ENCODE peak calls at places on chromosomes 3 and 15, in four cellular contexts. N is HEK293T, E is HepG2, T is GM12878. G is an unnamed sample.

GRCh38 chr15:76161153-76162049 is 101.6 kb downstream of the TMEM266 start:
- DNase-seq in E (no peak), T (no peak), N (no peak), G (no peak)

GRCh38 chr3:78875851-78876250 is 891.9 kb downstream of the ROBO1 start:
- DNase-seq in T (no peak), E (no peak), N (no peak), G (no peak)

GRCh38 chr3:134699721-134700120 is 48.9 kb upstream of the KY start:
- DNase-seq in E (no peak), N (no peak), T (no peak), G (no peak)

GRCh38 chr15:57353317-57353804 is 22.9 kb upstream of the CGNL1 start:
- DNase-seq in N (no peak), E (no peak), T (no peak), G (no peak)

GRCh38 chr3:132721479-132722164 is 587 bp downstream of the NPHP3 start:
- DNase-seq in T (no peak), E (peak), N (peak), G (no peak)

GRCh38 chr15:101437618-101438481 is 51.7 kb downstream of the PCSK6 start:
- DNase-seq in E (no peak), T (no peak), N (no peak), G (no peak)

GRCh38 chr3:55622116-55622515 is 135.0 kb upstream of the WNT5A start:
- DNase-seq in E (no peak), T (no peak), N (no peak), G (no peak)

GRCh38 chr3:132228923-132229322 is 88.3 kb upstream of the ACP3 start:
- DNase-seq in T (no peak), N (no peak), E (no peak), G (no peak)

GRCh38 chr3:7461202-7461825 is 600.4 kb downstream of the GRM7 start:
- DNase-seq in N (no peak), E (no peak), T (no peak), G (no peak)

GRCh38 chr3:54857343-54857742 is 70.5 kb downstream of the LRTM1 start:
- DNase-seq in N (no peak), T (no peak), E (no peak), G (no peak)

GRCh38 chr3:98536456-98537017 is 4.8 kb downstream of the GPR15 start:
- DNase-seq in T (peak), N (no peak), E (no peak), G (no peak)

GRCh38 chr3:123740391-123740822 is 143.7 kb downstream of the MYLK start:
- DNase-seq in E (no peak), N (no peak), T (no peak), G (no peak)

GRCh38 chr15:71142780-71143179 is 27.5 kb downstream of the THSD4 start:
- DNase-seq in T (no peak), N (no peak), E (no peak), G (no peak)

GRCh38 chr3:149845570-149846244 is 32.7 kb downstream of the RNF13 start:
- DNase-seq in E (peak), T (no peak), N (no peak), G (no peak)

GRCh38 chr15:91077029-91077428 is 23.0 kb upstream of the SV2B start:
- DNase-seq in E (no peak), T (no peak), N (no peak), G (no peak)

GRCh38 chr3:52046186-52046913 is 10.0 kb downstream of the DUSP7 start:
- DNase-seq in N (no peak), T (no peak), E (no peak), G (no peak)

GRCh38 chr3:135887220-135887619 is 78.3 kb upstream of the PPP2R3A start:
- DNase-seq in E (no peak), T (no peak), N (no peak), G (no peak)

GRCh38 chr3:81291586-81291985 is 469.9 kb downstream of the GBE1 start:
- DNase-seq in N (no peak), E (no peak), T (no peak), G (no peak)

GRCh38 chr3:48023377-48023776 is 7.2 kb upstream of the MAP4 start:
- DNase-seq in E (peak), T (no peak), N (no peak), G (no peak)

GRCh38 chr3:196219194-196219969 is 3.0 kb downstream of the SLC51A start:
- DNase-seq in T (peak), N (no peak), E (no peak), G (no peak)

GRCh38 chr15:38069001-38069400 is 134.6 kb downstream of the TMCO5A start:
- DNase-seq in N (no peak), T (peak), E (no peak), G (no peak)

GRCh38 chr3:139353920-139354556 is 10.2 kb downstream of the MRPS22 start:
- DNase-seq in N (peak), T (no peak), E (peak), G (peak)

DNA sequence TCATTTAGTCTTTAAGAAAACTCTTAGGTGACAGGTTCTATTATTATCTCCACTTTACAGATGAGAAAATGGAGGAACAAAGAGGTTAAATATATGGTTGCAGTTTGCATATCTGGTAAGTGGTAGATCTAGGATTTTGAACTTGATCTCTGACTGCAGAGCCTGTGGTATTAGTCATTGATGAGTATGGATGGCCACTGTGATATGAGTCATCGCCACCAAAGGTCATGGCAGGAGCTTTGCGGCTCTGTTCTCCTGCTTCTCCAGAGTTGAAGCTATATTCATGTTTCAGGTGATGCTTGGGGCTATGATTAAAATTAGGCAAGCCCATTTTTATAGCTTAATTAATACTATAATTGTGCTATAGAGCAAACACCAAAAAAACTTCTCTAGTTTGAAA is 306.2 kb upstream of the DPPA4 start:
- DNase-seq in E (peak), T (no peak), N (no peak), G (no peak)
- TF ChIP-seq TARDBP in E (no peak), T (no peak), N (no peak), G (no peak)

DNA sequence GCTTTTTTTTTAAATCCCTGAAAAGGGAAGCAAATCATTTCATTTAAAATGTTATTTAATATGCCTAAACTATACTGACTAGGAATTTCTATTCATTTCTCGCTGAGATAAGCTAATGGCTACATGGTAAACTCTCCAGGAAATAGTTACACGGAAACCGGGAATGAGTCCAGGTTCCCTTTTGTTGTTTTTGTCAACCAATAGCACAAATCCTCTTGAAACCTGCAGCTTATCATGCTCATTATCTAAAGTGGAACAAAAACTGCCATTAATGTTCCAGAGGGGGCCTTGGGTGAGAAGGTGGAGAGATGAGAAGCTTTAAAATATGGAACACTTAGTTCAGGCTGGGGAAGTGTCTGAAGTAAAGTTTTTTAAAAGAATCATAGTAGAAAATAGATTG is 113.5 kb upstream of the ALCAM start:
- DNase-seq in E (no peak), N (peak), T (no peak), G (no peak)
- TF ChIP-seq TARDBP in E (no peak), N (no peak), T (no peak), G (no peak)

DNA sequence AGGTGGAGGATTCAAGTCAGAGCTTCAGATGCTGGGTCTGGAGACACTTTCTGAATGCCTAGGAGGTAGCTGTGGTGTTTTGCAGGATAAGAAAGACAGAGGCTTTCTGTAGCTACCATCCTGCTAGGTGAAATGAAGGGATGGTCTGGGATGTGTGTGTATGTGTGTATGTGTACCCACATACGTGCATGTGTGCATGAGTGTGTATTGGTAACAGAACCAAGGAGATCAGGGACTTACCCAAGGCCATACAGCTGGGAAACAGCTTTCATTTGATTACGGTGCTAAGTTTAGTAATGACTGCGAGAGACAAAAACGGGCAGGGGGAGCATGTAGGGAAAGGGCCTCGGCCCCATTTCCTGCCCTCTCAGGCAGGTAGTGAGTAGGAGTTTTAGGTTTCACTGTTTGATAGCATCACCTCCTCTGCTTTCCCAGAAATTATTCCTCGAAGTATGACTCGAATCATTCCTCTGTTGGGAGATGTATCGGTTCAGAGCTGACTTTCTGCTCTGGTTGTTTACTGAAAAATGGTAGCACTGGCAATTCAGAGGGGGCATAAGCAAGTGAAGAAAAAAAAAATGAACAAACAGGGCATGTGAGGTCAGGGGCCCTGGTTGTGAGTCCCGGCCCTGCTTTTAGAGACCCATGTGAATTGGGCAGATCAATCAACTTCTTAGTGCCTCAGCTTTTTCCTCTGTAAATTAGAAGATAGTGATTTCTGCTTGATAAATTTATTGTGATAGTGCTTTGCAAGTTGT is 130.7 kb downstream of the LPP start:
- DNase-seq in E (no peak), T (no peak), N (no peak), G (no peak)
- TF ChIP-seq TARDBP in E (no peak), T (no peak), N (no peak), G (no peak)

DNA sequence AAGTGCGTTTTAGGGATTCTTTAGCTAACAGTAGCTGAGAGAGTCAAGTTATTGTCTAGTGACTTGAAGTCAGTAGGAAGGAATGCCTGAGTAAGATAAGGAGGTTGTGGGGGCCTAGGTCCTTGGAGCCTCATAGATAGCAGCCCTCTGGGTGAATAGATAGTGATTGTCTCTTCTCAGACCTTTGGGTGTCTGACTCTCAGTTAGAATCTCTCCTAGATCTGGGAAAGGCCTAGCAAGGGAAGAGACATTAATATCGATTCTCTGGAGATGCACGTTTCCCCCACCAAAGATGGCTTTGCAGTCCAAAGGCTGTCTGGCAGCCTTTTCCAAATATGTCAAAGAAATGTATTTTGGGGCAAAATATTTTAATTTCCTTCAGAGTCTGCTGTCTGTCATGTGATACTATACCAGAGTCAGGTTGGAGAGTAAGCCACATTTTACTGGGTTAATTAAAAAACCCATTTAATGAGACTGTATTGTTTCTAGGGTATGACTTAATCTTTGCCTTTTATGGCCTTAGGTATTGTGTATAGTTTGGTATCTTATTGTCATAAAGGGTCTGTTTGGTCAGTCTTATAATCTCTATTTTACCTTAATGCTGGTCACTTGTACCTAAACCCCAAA is 92.2 kb downstream of the ST6GAL1 start:
- DNase-seq in T (no peak), E (no peak), N (no peak), G (peak)
- TF ChIP-seq TARDBP in T (no peak), E (no peak), N (no peak), G (peak)

DNA sequence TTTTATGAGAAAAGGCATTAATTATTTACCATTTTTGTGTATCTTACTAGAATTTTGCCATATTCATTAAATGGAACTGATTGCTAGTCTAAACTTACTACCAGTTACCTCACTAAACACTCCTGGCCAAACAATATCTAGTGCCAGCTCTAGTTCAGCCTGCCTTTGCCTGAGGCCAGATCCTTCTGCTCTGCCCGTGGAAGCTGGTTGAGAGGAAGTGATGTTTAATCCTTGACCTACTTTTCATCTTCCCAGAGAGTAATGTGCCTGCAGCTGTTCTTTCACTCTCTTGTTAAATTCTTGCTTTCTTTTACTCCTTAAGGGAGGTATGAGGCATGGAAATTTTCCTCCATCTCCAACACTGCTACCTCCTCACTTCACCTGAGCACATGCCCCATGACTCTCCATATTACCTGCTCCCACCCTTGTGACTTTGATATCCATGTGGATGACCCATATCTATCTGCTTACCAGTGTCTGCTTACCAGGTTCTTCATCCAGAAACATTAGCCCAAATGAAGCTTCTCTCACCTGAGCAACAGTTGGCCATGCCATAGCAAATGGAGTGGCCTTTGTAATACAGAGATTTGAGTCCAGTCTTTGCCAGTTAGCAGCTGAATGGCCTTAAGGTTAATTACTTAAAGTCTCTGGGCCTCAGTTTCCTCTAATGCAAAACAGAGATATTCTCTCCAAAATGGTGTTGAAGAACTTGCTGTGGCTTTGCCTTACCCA is 53.4 kb downstream of the UBE2E1 start:
- DNase-seq in T (no peak), N (no peak), E (no peak), G (no peak)
- TF ChIP-seq TARDBP in T (no peak), N (no peak), E (no peak), G (no peak)

G was measured in K562.